ENCODE peak calls at places on chromosome 1, in six cellular contexts. O, R, T, F, N and I are unnamed samples.
A peak's percentile ranks its signal among the peaks of the same experiment; 100 is the strongest.

GRCh38 chr1:91771717-91772116 is 114.2 kb downstream of the TGFBR3 start:
- DNase-seq in O (no peak), F (no peak), T (no peak), N (no peak), R (no peak), I (no peak)

GRCh38 chr1:226722901-226723639 is 16.0 kb downstream of the ITPKB start:
- DNase-seq in F (no peak), R (no peak), T (no peak), N (no peak), O (no peak), I (no peak)

GRCh38 chr1:154418062-154418897 is 13.1 kb downstream of the IL6R start:
- DNase-seq in O (peak; percentile 21), N (no peak), F (peak; percentile 50), R (no peak), T (no peak), I (no peak)

GRCh38 chr1:15939181-15940109 is 36.5 kb downstream of the ZBTB17 start:
- DNase-seq in T (no peak), O (no peak), N (no peak), F (peak; percentile 51), R (no peak), I (no peak)

GRCh38 chr1:35660581-35661473 is 19.5 kb upstream of the PSMB2 start:
- DNase-seq in R (no peak), F (peak; percentile 65), N (no peak), T (peak; percentile 66), O (no peak), I (no peak)

GRCh38 chr1:1627261-1627841 is 4.6 kb upstream of the MMP23B start:
- DNase-seq in T (no peak), R (no peak), N (no peak), O (no peak), F (no peak), I (no peak)

GRCh38 chr1:89779541-89779940 is 41.3 kb upstream of the LRRC8D start:
- DNase-seq in O (no peak), N (no peak), R (no peak), T (no peak), F (no peak), I (no peak)

GRCh38 chr1:92310185-92310597 is 11.3 kb downstream of the RPAP2 start:
- DNase-seq in N (no peak), R (no peak), O (peak; percentile 36), T (peak; percentile 64), F (no peak), I (no peak)

GRCh38 chr1:6603424-6603850 is 768 bp upstream of the KLHL21 start:
- DNase-seq in O (peak; percentile 72), T (peak; percentile 85), R (peak; percentile 67), N (peak; percentile 57), F (peak; percentile 84), I (peak; percentile 71)

GRCh38 chr1:245878585-245878984 is 628.5 kb downstream of the SMYD3 start:
- DNase-seq in T (no peak), F (no peak), R (no peak), N (no peak), O (no peak), I (no peak)

GRCh38 chr1:225875044-225875822 is 6.9 kb downstream of the TMEM63A start:
- DNase-seq in T (no peak), O (no peak), R (no peak), F (no peak), N (no peak), I (no peak)

GRCh38 chr1:170001266-170001665 is 73.2 kb downstream of the KIFAP3 start:
- DNase-seq in T (no peak), O (no peak), R (no peak), F (peak; percentile 3), N (no peak), I (no peak)

GRCh38 chr1:174206148-174206826 is 47.0 kb downstream of the RABGAP1L start:
- DNase-seq in O (peak; percentile 13), F (peak; percentile 47), R (no peak), N (no peak), T (peak; percentile 64), I (no peak)

GRCh38 chr1:53604291-53604919 is 134.6 kb downstream of the GLIS1 start:
- DNase-seq in F (peak; percentile 66), R (no peak), T (no peak), O (no peak), N (no peak), I (no peak)

GRCh38 chr1:39110325-39110851 is 84.2 kb downstream of the NDUFS5 start:
- DNase-seq in F (peak; percentile 93), R (no peak), O (no peak), T (no peak), N (no peak), I (no peak)

GRCh38 chr1:226443439-226443838 is 35.5 kb upstream of the PARP1 start:
- DNase-seq in T (no peak), N (no peak), F (peak; percentile 84), O (no peak), R (no peak), I (no peak)

GRCh38 chr1:10980094-10980577 is 32.3 kb upstream of the TARDBP start:
- DNase-seq in O (no peak), T (no peak), F (peak; percentile 82), R (no peak), N (peak; percentile 75), I (peak; percentile 72)

GRCh38 chr1:239243003-239243402 is 143.4 kb upstream of the CHRM3 start:
- DNase-seq in N (no peak), F (no peak), T (no peak), O (no peak), R (no peak), I (no peak)

GRCh38 chr1:145999321-146000024 is 3.1 kb upstream of the TXNIP start:
- DNase-seq in T (no peak), R (no peak), F (no peak), O (peak; percentile 59), N (no peak), I (no peak)

GRCh38 chr1:2301607-2302291 is 73.6 kb downstream of the SKI start:
- DNase-seq in N (no peak), R (peak; percentile 42), F (no peak), O (no peak), T (no peak), I (no peak)

GRCh38 chr1:166811691-166812090 is 27.6 kb upstream of the POGK start:
- DNase-seq in N (no peak), R (no peak), T (no peak), F (peak; percentile 82), O (no peak), I (no peak)